ENCODE peak calls at places on chromosomes 7 and 10, in seven cellular contexts. One of them, this sample, is unnamed. For H3K27me3, the result is how much of the 10 kb centered on the place peaks cover.

GRCh38 chr10:3829193-3830050 is 44.4 kb upstream of the KLF6 start:
- DNase-seq in uterus: no peak
- DNase-seq in kidney epithelial cell: no peak
- DNase-seq in heart left ventricle: no peak
- DNase-seq in lower lobe of right lung: no peak
- DNase-seq in endothelial cell of umbilical vein: no peak
- DNase-seq in fibroblast of lung: no peak
- DNase-seq in this sample: no peak

GRCh38 chr10:132111871-132112341 is 46.2 kb downstream of the JAKMIP3 start:
- DNase-seq in kidney epithelial cell: no peak
- DNase-seq in fibroblast of lung: no peak
- DNase-seq in endothelial cell of umbilical vein: no peak
- DNase-seq in uterus: peak
- DNase-seq in heart left ventricle: peak
- DNase-seq in lower lobe of right lung: peak
- DNase-seq in this sample: no peak

GRCh38 chr7:89028319-89028718 is 232.8 kb upstream of the TEX47 start:
- DNase-seq in lower lobe of right lung: no peak
- DNase-seq in uterus: no peak
- DNase-seq in fibroblast of lung: no peak
- DNase-seq in heart left ventricle: no peak
- DNase-seq in endothelial cell of umbilical vein: no peak
- DNase-seq in kidney epithelial cell: no peak
- DNase-seq in this sample: no peak

GRCh38 chr7:102829075-102829474 is 80.3 kb downstream of the FAM185A start:
- DNase-seq in endothelial cell of umbilical vein: no peak
- DNase-seq in uterus: no peak
- DNase-seq in lower lobe of right lung: no peak
- DNase-seq in heart left ventricle: no peak
- DNase-seq in kidney epithelial cell: no peak
- DNase-seq in fibroblast of lung: no peak
- DNase-seq in this sample: no peak

GRCh38 chr7:12456506-12456905 is 52.8 kb upstream of the VWDE start:
- DNase-seq in lower lobe of right lung: no peak
- DNase-seq in endothelial cell of umbilical vein: no peak
- DNase-seq in uterus: no peak
- DNase-seq in fibroblast of lung: no peak
- DNase-seq in heart left ventricle: no peak
- DNase-seq in kidney epithelial cell: no peak
- DNase-seq in this sample: no peak

GRCh38 chr7:69609901-69610674 is 11.8 kb downstream of the AUTS2 start:
- DNase-seq in lower lobe of right lung: no peak
- DNase-seq in uterus: no peak
- DNase-seq in kidney epithelial cell: no peak
- DNase-seq in fibroblast of lung: no peak
- DNase-seq in heart left ventricle: no peak
- DNase-seq in endothelial cell of umbilical vein: no peak
- DNase-seq in this sample: no peak

GRCh38 chr10:102646610-102647432 is 2.5 kb downstream of the TRIM8 start:
- DNase-seq in lower lobe of right lung: peak
- DNase-seq in kidney epithelial cell: no peak
- DNase-seq in endothelial cell of umbilical vein: no peak
- DNase-seq in uterus: no peak
- DNase-seq in fibroblast of lung: peak
- DNase-seq in heart left ventricle: peak
- DNase-seq in this sample: no peak

GRCh38 chr10:63798599-63799498 is 277.6 kb downstream of the REEP3 start:
- DNase-seq in heart left ventricle: peak
- DNase-seq in fibroblast of lung: peak
- DNase-seq in lower lobe of right lung: peak
- DNase-seq in kidney epithelial cell: peak
- DNase-seq in uterus: peak
- DNase-seq in endothelial cell of umbilical vein: peak
- DNase-seq in this sample: peak

GRCh38 chr7:16114633-16115032 is 306.7 kb downstream of the CRPPA start:
- DNase-seq in lower lobe of right lung: no peak
- DNase-seq in heart left ventricle: no peak
- DNase-seq in endothelial cell of umbilical vein: peak
- DNase-seq in fibroblast of lung: peak
- DNase-seq in kidney epithelial cell: no peak
- DNase-seq in uterus: no peak
- DNase-seq in this sample: no peak

GRCh38 chr10:67140641-67141040 is 214.8 kb downstream of the LRRTM3 start:
- DNase-seq in uterus: no peak
- DNase-seq in endothelial cell of umbilical vein: no peak
- DNase-seq in kidney epithelial cell: no peak
- DNase-seq in heart left ventricle: no peak
- DNase-seq in lower lobe of right lung: no peak
- DNase-seq in fibroblast of lung: no peak
- DNase-seq in this sample: no peak

GRCh38 chr10:49076741-49077521 is 38.4 kb downstream of the VSTM4 start:
- DNase-seq in lower lobe of right lung: no peak
- DNase-seq in endothelial cell of umbilical vein: no peak
- DNase-seq in kidney epithelial cell: no peak
- DNase-seq in heart left ventricle: no peak
- DNase-seq in uterus: no peak
- DNase-seq in fibroblast of lung: no peak
- DNase-seq in this sample: no peak

GRCh38 chr7:64729089-64729848 is 63.3 kb downstream of the ZNF107 start:
- DNase-seq in endothelial cell of umbilical vein: no peak
- DNase-seq in heart left ventricle: no peak
- DNase-seq in uterus: no peak
- DNase-seq in lower lobe of right lung: no peak
- DNase-seq in kidney epithelial cell: no peak
- DNase-seq in fibroblast of lung: no peak
- DNase-seq in this sample: no peak

GRCh38 chr7:120185940-120186682 is 86.9 kb upstream of the KCND2 start:
- DNase-seq in fibroblast of lung: peak
- DNase-seq in endothelial cell of umbilical vein: no peak
- DNase-seq in lower lobe of right lung: no peak
- DNase-seq in heart left ventricle: no peak
- DNase-seq in uterus: no peak
- DNase-seq in kidney epithelial cell: no peak
- DNase-seq in this sample: no peak

GRCh38 chr10:104209575-104210198 is 22.5 kb downstream of the CFAP43 start:
- DNase-seq in kidney epithelial cell: no peak
- DNase-seq in endothelial cell of umbilical vein: peak
- DNase-seq in lower lobe of right lung: no peak
- DNase-seq in heart left ventricle: no peak
- DNase-seq in fibroblast of lung: peak
- DNase-seq in uterus: no peak
- DNase-seq in this sample: peak

GRCh38 chr10:30869566-30869965 is 162.1 kb downstream of the ZNF438 start:
- DNase-seq in uterus: no peak
- DNase-seq in lower lobe of right lung: no peak
- DNase-seq in kidney epithelial cell: no peak
- DNase-seq in endothelial cell of umbilical vein: no peak
- DNase-seq in heart left ventricle: no peak
- DNase-seq in fibroblast of lung: peak
- DNase-seq in this sample: no peak

GRCh38 chr10:115417585-115418265 is 324.6 kb downstream of the ATRNL1 start:
- DNase-seq in uterus: no peak
- DNase-seq in endothelial cell of umbilical vein: peak
- DNase-seq in kidney epithelial cell: peak
- DNase-seq in fibroblast of lung: peak
- DNase-seq in heart left ventricle: no peak
- DNase-seq in lower lobe of right lung: no peak
- DNase-seq in this sample: peak

GRCh38 chr7:69389220-69389619 is 209.1 kb upstream of the AUTS2 start:
- DNase-seq in fibroblast of lung: no peak
- DNase-seq in lower lobe of right lung: no peak
- DNase-seq in endothelial cell of umbilical vein: no peak
- DNase-seq in heart left ventricle: no peak
- DNase-seq in kidney epithelial cell: no peak
- DNase-seq in uterus: no peak
- DNase-seq in this sample: no peak

GRCh38 chr7:70334883-70335282 is 736.6 kb downstream of the AUTS2 start:
- DNase-seq in uterus: no peak
- DNase-seq in heart left ventricle: no peak
- DNase-seq in kidney epithelial cell: no peak
- DNase-seq in fibroblast of lung: no peak
- DNase-seq in lower lobe of right lung: no peak
- DNase-seq in endothelial cell of umbilical vein: no peak
- DNase-seq in this sample: no peak

GRCh38 chr10:86959737-86960002 is 1.3 kb downstream of the SNCG start:
- DNase-seq in lower lobe of right lung: no peak
- DNase-seq in fibroblast of lung: no peak
- DNase-seq in kidney epithelial cell: no peak
- DNase-seq in endothelial cell of umbilical vein: no peak
- DNase-seq in heart left ventricle: no peak
- DNase-seq in uterus: no peak
- DNase-seq in this sample: no peak

GRCh38 chr7:153524070-153524601 is 528.1 kb upstream of the DPP6 start:
- DNase-seq in lower lobe of right lung: no peak
- DNase-seq in endothelial cell of umbilical vein: no peak
- DNase-seq in heart left ventricle: no peak
- DNase-seq in fibroblast of lung: no peak
- DNase-seq in uterus: peak
- DNase-seq in kidney epithelial cell: no peak
- DNase-seq in this sample: no peak

GRCh38 chr10:118541718-118542117 is 53.7 kb downstream of the PRLHR start:
- DNase-seq in kidney epithelial cell: no peak
- DNase-seq in lower lobe of right lung: no peak
- DNase-seq in uterus: no peak
- DNase-seq in heart left ventricle: no peak
- DNase-seq in endothelial cell of umbilical vein: no peak
- DNase-seq in fibroblast of lung: no peak
- DNase-seq in this sample: no peak

GRCh38 chr7:5692845-5693278 is 88.6 kb downstream of the RNF216 start:
- DNase-seq in lower lobe of right lung: no peak
- DNase-seq in heart left ventricle: no peak
- DNase-seq in kidney epithelial cell: no peak
- DNase-seq in endothelial cell of umbilical vein: peak
- DNase-seq in fibroblast of lung: peak
- DNase-seq in uterus: no peak
- DNase-seq in this sample: peak

GRCh38 chr10:12849351-12850181 is 151.9 kb downstream of the CCDC3 start:
- DNase-seq in uterus: peak
- DNase-seq in heart left ventricle: no peak
- DNase-seq in endothelial cell of umbilical vein: peak
- DNase-seq in fibroblast of lung: no peak
- DNase-seq in kidney epithelial cell: no peak
- DNase-seq in lower lobe of right lung: no peak
- DNase-seq in this sample: no peak

GRCh38 chr7:129804301-129805085 is 148.3 kb downstream of the UBE2H start:
- DNase-seq in heart left ventricle: no peak
- DNase-seq in fibroblast of lung: no peak
- DNase-seq in lower lobe of right lung: no peak
- DNase-seq in endothelial cell of umbilical vein: no peak
- DNase-seq in uterus: no peak
- DNase-seq in kidney epithelial cell: no peak
- DNase-seq in this sample: no peak

GRCh38 chr7:5793361-5794072 is 12.1 kb upstream of the RNF216 start:
- DNase-seq in uterus: no peak
- DNase-seq in heart left ventricle: no peak
- DNase-seq in kidney epithelial cell: no peak
- DNase-seq in endothelial cell of umbilical vein: no peak
- DNase-seq in fibroblast of lung: no peak
- DNase-seq in lower lobe of right lung: no peak
- DNase-seq in this sample: no peak

GRCh38 chr10:131891196-131891928 is 9.4 kb upstream of the PPP2R2D start:
- DNase-seq in kidney epithelial cell: no peak
- DNase-seq in uterus: no peak
- DNase-seq in endothelial cell of umbilical vein: no peak
- DNase-seq in fibroblast of lung: no peak
- DNase-seq in heart left ventricle: no peak
- DNase-seq in lower lobe of right lung: no peak
- DNase-seq in this sample: no peak

GRCh38 chr7:18843979-18844378 is 273.5 kb downstream of the TWIST1 start:
- DNase-seq in fibroblast of lung: no peak
- DNase-seq in lower lobe of right lung: no peak
- DNase-seq in uterus: no peak
- DNase-seq in kidney epithelial cell: no peak
- DNase-seq in endothelial cell of umbilical vein: no peak
- DNase-seq in heart left ventricle: no peak
- DNase-seq in this sample: no peak

GRCh38 chr10:105017116-105017515 is 376.0 kb downstream of the SORCS3 start:
- DNase-seq in heart left ventricle: no peak
- DNase-seq in uterus: no peak
- DNase-seq in lower lobe of right lung: no peak
- DNase-seq in fibroblast of lung: no peak
- DNase-seq in endothelial cell of umbilical vein: no peak
- DNase-seq in kidney epithelial cell: peak
- DNase-seq in this sample: no peak

GRCh38 chr7:99308461-99309074 is 17.1 kb upstream of the ARPC1A start:
- DNase-seq in kidney epithelial cell: no peak
- DNase-seq in fibroblast of lung: no peak
- DNase-seq in uterus: no peak
- DNase-seq in lower lobe of right lung: no peak
- DNase-seq in endothelial cell of umbilical vein: no peak
- DNase-seq in heart left ventricle: no peak
- DNase-seq in this sample: no peak

GRCh38 chr7:134905375-134905774 is 80.9 kb upstream of the AGBL3 start:
- DNase-seq in fibroblast of lung: peak
- DNase-seq in endothelial cell of umbilical vein: peak
- DNase-seq in kidney epithelial cell: no peak
- DNase-seq in uterus: peak
- DNase-seq in heart left ventricle: no peak
- DNase-seq in lower lobe of right lung: no peak
- DNase-seq in this sample: peak
- TF ChIP-seq CTCF in fibroblast of lung: peak
- TF ChIP-seq CTCF in endothelial cell of umbilical vein: no peak
- TF ChIP-seq CTCF in kidney epithelial cell: no peak
- TF ChIP-seq CTCF in uterus: no peak
- TF ChIP-seq CTCF in heart left ventricle: peak
- TF ChIP-seq CTCF in lower lobe of right lung: no peak
- TF ChIP-seq CTCF in this sample: peak

GRCh38 chr7:55021951-55022617 is 3.3 kb downstream of the EGFR start:
- DNase-seq in lower lobe of right lung: no peak
- DNase-seq in heart left ventricle: no peak
- DNase-seq in uterus: no peak
- DNase-seq in fibroblast of lung: no peak
- DNase-seq in endothelial cell of umbilical vein: no peak
- DNase-seq in kidney epithelial cell: no peak
- DNase-seq in this sample: peak
- H3K27me3 ChIP-seq in lower lobe of right lung: under half
- H3K27me3 ChIP-seq in heart left ventricle: under half
- H3K27me3 ChIP-seq in uterus: under half
- H3K27me3 ChIP-seq in fibroblast of lung: under half
- H3K27me3 ChIP-seq in endothelial cell of umbilical vein: under half
- H3K27me3 ChIP-seq in kidney epithelial cell: under half
- H3K27me3 ChIP-seq in this sample: under half

GRCh38 chr7:80916770-80917681 is 1.8 kb downstream of the SEMA3C start:
- DNase-seq in uterus: no peak
- DNase-seq in kidney epithelial cell: peak
- DNase-seq in fibroblast of lung: peak
- DNase-seq in heart left ventricle: no peak
- DNase-seq in endothelial cell of umbilical vein: peak
- DNase-seq in lower lobe of right lung: no peak
- DNase-seq in this sample: peak
- TF ChIP-seq CTCF in uterus: peak
- TF ChIP-seq CTCF in kidney epithelial cell: peak
- TF ChIP-seq CTCF in fibroblast of lung: peak
- TF ChIP-seq CTCF in heart left ventricle: peak
- TF ChIP-seq CTCF in endothelial cell of umbilical vein: peak
- TF ChIP-seq CTCF in lower lobe of right lung: peak
- TF ChIP-seq CTCF in this sample: peak

DNA sequence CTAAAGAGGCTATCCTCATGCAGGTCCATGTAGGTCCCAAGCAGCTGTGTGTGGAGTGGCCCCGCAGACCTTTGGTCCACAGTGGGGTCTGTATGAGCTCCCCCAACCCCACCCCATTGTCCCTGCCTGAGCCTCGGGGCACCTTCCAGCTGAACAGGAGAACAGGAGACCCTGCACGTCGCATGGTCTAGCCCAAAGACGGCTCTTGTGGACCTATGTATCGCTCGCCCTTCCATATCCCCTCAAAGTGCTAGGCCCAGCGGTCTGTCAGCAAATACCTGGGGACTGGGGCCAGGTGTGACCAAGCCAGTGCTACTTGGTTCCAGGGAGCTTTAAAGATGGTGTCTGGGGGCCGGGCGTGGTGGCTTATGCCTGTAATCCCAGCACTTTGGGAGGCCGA is 43.0 kb downstream of the OAT start:
- DNase-seq in uterus: no peak
- DNase-seq in kidney epithelial cell: no peak
- DNase-seq in endothelial cell of umbilical vein: no peak
- DNase-seq in heart left ventricle: no peak
- DNase-seq in lower lobe of right lung: no peak
- DNase-seq in fibroblast of lung: no peak
- DNase-seq in this sample: no peak
- H3K27me3 ChIP-seq in uterus: under half
- H3K27me3 ChIP-seq in kidney epithelial cell: under half
- H3K27me3 ChIP-seq in endothelial cell of umbilical vein: under half
- H3K27me3 ChIP-seq in heart left ventricle: under half
- H3K27me3 ChIP-seq in lower lobe of right lung: under half
- H3K27me3 ChIP-seq in fibroblast of lung: under half
- H3K27me3 ChIP-seq in this sample: under half